ENCODE peak calls at places on chromosome 1, in four cellular contexts. One of them, this sample, is unnamed.

GRCh38 chr1:111234866-111235265 is 7.4 kb downstream of the CHI3L2 start:
- DNase-seq in H1: no peak
- DNase-seq in K562: no peak
- DNase-seq in HepG2: no peak
- DNase-seq in this sample: no peak

GRCh38 chr1:228065543-228066347 is 16.8 kb upstream of the ARF1 start:
- DNase-seq in H1: no peak
- DNase-seq in HepG2: no peak
- DNase-seq in K562: no peak
- DNase-seq in this sample: no peak

GRCh38 chr1:14817223-14818170 is 219.0 kb downstream of the KAZN start:
- DNase-seq in HepG2: no peak
- DNase-seq in H1: no peak
- DNase-seq in K562: peak; percentile 29
- DNase-seq in this sample: no peak

GRCh38 chr1:209900734-209901133 is 37.3 kb upstream of the SYT14 start:
- DNase-seq in H1: no peak
- DNase-seq in K562: no peak
- DNase-seq in HepG2: no peak
- DNase-seq in this sample: no peak

GRCh38 chr1:117623698-117624097 is 17.9 kb downstream of the TENT5C start:
- DNase-seq in HepG2: no peak
- DNase-seq in H1: no peak
- DNase-seq in K562: no peak
- DNase-seq in this sample: no peak

GRCh38 chr1:58789322-58789856 is 5.5 kb upstream of the JUN start:
- DNase-seq in H1: no peak
- DNase-seq in K562: no peak
- DNase-seq in HepG2: no peak
- DNase-seq in this sample: no peak

GRCh38 chr1:88698140-88698539 is 14.1 kb downstream of the PKN2 start:
- DNase-seq in H1: no peak
- DNase-seq in K562: no peak
- DNase-seq in HepG2: no peak
- DNase-seq in this sample: no peak

GRCh38 chr1:110011527-110012041 is 22.8 kb upstream of the STRIP1 start:
- DNase-seq in H1: no peak
- DNase-seq in K562: peak; percentile 70
- DNase-seq in HepG2: peak; percentile 36
- DNase-seq in this sample: peak; percentile 56

GRCh38 chr1:177975588-177976495 is 6.0 kb upstream of the SEC16B start:
- DNase-seq in K562: no peak
- DNase-seq in H1: no peak
- DNase-seq in HepG2: no peak
- DNase-seq in this sample: no peak

GRCh38 chr1:156114101-156114918 is at the start of gene LMNA:
- DNase-seq in K562: peak; percentile 94
- DNase-seq in HepG2: peak; percentile 75
- DNase-seq in H1: no peak
- DNase-seq in this sample: peak; percentile 98

GRCh38 chr1:160432371-160432786 is 32.0 kb downstream of the VANGL2 start:
- DNase-seq in K562: no peak
- DNase-seq in H1: no peak
- DNase-seq in HepG2: no peak
- DNase-seq in this sample: no peak

GRCh38 chr1:150528997-150529396 is 13.4 kb downstream of the FALEC start:
- DNase-seq in H1: no peak
- DNase-seq in HepG2: no peak
- DNase-seq in K562: no peak
- DNase-seq in this sample: no peak

GRCh38 chr1:234188454-234188792 is 184.8 kb upstream of the COA6 start:
- DNase-seq in H1: peak; percentile 64
- DNase-seq in K562: peak; percentile 34
- DNase-seq in HepG2: peak; percentile 34
- DNase-seq in this sample: no peak

GRCh38 chr1:27031235-27032118 is 18.8 kb upstream of the TENT5B start:
- DNase-seq in K562: no peak
- DNase-seq in H1: no peak
- DNase-seq in HepG2: no peak
- DNase-seq in this sample: no peak

GRCh38 chr1:56758135-56758534 is 61.1 kb downstream of the FYB2 start:
- DNase-seq in H1: peak; percentile 21
- DNase-seq in HepG2: peak; percentile 42
- DNase-seq in K562: peak; percentile 1
- DNase-seq in this sample: no peak

GRCh38 chr1:151984313-151984956 is 9.2 kb downstream of the S100A10 start:
- DNase-seq in H1: no peak
- DNase-seq in K562: no peak
- DNase-seq in HepG2: no peak
- DNase-seq in this sample: no peak

DNA sequence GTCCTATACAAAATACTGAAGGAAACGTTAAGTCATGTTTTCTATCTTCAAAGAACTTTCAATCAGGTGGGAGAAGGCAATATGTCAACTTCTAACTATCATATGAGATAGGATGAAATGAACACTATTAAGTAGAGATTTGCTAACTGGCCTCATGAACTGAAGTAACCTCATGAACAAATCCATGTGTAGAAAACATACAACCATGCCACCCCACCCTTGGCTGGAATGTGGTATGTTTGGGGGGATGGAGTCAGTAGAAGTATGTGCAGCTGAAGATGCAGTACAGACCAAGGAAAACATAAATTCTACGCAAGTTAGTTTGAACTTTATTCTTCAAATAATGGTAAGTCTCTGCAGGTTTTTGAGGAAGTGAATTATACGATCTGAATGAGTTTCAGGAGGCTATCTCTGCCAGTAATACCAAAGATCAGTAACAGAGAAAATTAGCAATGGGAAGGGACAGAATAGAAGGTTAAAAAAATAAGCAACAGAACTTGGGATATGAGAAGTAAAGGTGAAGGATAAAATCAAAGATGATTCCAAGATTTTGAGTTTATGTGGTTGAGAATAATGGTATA is 4.5 kb downstream of the TRMT1L start:
- DNase-seq in K562: peak; percentile 36
- DNase-seq in HepG2: no peak
- DNase-seq in H1: no peak
- DNase-seq in this sample: no peak
- TF ChIP-seq PHF8 in K562: no peak
- TF ChIP-seq PHF8 in HepG2: no peak
- TF ChIP-seq PHF8 in H1: no peak
- TF ChIP-seq PHF8 in this sample: no peak

GRCh38 chr1:6353605-6353947 is 40.0 kb downstream of the ACOT7 start:
- DNase-seq in K562: no peak
- DNase-seq in H1: no peak
- DNase-seq in HepG2: no peak
- DNase-seq in this sample: no peak

GRCh38 chr1:6355621-6356020 is 37.9 kb downstream of the ACOT7 start:
- DNase-seq in K562: no peak
- DNase-seq in HepG2: no peak
- DNase-seq in H1: no peak
- DNase-seq in this sample: no peak

GRCh38 chr1:6354659-6355317 is 38.8 kb downstream of the ACOT7 start:
- DNase-seq in HepG2: no peak
- DNase-seq in K562: no peak
- DNase-seq in H1: no peak
- DNase-seq in this sample: no peak

GRCh38 chr1:6352138-6352563 is 41.4 kb downstream of the ACOT7 start:
- DNase-seq in K562: no peak
- DNase-seq in H1: peak; percentile 49
- DNase-seq in HepG2: peak; percentile 73
- DNase-seq in this sample: no peak

DNA sequence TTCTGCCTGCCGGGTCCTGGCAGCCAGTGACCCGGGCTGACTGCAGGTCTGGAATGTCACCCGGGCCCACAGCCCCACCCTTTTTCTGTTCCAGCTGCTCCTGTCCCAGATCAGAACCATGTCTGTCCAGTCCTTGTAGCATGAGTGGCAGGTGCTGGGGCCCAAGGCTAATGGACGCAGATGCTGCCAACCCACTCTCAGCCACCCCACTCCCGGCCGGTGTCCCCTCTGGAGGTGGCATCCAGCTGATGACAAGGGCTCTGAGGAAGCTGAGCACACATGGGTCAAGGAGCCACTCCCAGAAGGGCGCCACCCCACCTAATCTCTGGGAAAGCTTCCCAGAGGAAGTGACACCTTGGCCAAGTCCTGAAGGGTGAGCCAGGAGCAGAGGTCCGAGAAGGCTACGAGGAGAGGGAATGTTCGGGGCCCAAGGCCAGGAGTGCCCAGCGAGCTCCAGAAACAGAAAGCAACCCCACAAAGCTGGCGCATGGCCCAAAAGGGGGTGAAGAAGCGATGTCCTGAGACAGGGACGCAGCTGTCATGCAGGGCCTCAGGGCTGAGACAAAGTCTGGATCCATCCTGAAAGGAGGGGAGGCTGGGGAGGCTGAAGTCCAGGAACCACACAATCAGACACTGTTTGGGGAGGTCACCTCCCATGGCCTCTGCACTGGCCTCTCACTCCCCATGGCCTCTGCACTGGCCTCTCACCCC is 39.5 kb downstream of the ACOT7 start:
- DNase-seq in HepG2: peak; percentile 50
- DNase-seq in K562: no peak
- DNase-seq in H1: no peak
- DNase-seq in this sample: no peak
- TF ChIP-seq PHF8 in HepG2: peak; percentile 27
- TF ChIP-seq PHF8 in K562: no peak
- TF ChIP-seq PHF8 in H1: no peak
- TF ChIP-seq PHF8 in this sample: no peak

DNA sequence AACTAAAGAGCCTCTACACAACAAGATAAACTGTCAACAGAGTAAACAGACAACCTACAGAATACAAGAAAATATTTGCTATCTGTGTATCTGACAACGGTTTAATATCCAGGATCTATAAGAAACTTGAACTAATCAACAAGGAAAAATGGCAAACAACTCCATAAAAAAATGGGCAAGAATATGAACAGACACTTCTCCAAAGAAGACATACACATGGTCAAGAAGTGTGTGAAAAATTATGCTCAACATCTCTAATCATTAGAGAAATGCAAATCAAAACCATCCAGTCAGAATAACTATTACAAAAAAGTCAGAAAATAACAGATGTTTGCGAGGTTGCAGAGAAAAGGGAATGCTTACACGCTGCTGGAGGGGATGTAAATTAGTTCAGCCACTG is 8.0 kb downstream of the ZNF670 start:
- DNase-seq in H1: no peak
- DNase-seq in HepG2: no peak
- DNase-seq in K562: no peak
- DNase-seq in this sample: no peak
- TF ChIP-seq PHF8 in H1: no peak
- TF ChIP-seq PHF8 in HepG2: no peak
- TF ChIP-seq PHF8 in K562: no peak
- TF ChIP-seq PHF8 in this sample: no peak

DNA sequence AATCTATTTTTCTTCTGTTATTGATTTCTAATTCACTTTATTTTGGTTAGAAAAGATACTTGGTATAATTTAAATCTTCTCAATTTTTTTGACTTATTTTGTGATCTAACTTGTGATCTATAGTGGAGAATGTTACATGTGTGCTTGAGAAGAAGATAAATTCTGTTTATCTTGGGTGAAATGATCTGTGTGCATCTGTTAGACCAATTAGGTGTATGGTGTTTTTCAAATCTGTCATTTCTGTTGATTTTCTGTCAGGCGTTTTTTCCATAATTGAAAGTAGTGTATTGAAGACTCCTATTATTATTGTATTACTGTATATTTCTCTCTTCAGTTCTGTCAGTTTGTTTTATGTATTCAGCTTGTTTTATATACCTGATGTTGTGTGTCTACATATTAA is 1668.3 kb downstream of the PLA2G4A start:
- DNase-seq in H1: no peak
- DNase-seq in K562: no peak
- DNase-seq in HepG2: no peak
- DNase-seq in this sample: no peak
- TF ChIP-seq PHF8 in H1: no peak
- TF ChIP-seq PHF8 in K562: no peak
- TF ChIP-seq PHF8 in HepG2: no peak
- TF ChIP-seq PHF8 in this sample: no peak

GRCh38 chr1:92538048-92538412 is 51.3 kb upstream of the GFI1 start:
- DNase-seq in HepG2: no peak
- DNase-seq in H1: no peak
- DNase-seq in K562: no peak
- DNase-seq in this sample: no peak
- TF ChIP-seq PHF8 in HepG2: no peak
- TF ChIP-seq PHF8 in H1: no peak
- TF ChIP-seq PHF8 in K562: no peak
- TF ChIP-seq PHF8 in this sample: no peak

DNA sequence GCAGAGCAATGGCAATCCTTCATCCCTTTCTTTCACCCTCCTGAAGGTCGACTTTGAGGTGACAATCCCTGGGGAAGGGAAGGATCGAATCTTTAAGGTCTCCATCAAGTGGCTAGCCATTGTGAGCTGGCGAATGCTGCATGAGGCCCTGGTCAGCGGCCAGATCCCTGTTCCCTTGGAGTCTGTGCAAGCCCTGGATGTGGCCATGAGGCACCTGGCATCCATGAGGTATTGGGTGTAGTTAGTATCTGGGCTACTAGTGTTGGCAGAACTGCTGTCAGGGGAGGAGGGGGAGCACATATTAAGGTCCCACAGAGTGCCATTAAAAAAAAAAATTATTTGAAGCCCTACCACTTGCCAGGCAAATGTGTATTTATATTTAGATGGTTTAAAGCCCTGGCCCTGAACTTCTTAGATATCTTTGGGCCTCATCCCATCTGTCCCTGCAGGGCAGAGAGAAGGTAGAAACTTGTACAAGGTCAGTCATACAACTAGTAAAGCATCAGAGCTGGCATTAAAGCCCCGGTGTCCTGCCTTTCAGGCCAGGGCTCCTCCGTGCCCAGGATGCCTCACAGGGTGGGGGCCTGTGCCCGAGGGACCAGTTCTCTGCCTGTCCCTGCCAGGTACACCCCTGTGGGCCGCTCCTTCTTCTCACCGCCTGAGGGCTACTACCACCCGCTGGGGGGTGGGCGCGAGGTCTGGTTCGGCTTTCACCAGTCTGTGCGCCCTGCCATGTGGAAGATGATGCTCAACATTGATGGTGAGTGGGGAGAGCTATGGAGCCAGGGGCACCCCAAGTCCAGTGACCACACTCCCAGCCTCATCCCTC is 10.3 kb downstream of the AGO1 start:
- DNase-seq in K562: no peak
- DNase-seq in H1: no peak
- DNase-seq in HepG2: no peak
- DNase-seq in this sample: no peak
- TF ChIP-seq PHF8 in K562: no peak
- TF ChIP-seq PHF8 in H1: no peak
- TF ChIP-seq PHF8 in HepG2: no peak
- TF ChIP-seq PHF8 in this sample: no peak

DNA sequence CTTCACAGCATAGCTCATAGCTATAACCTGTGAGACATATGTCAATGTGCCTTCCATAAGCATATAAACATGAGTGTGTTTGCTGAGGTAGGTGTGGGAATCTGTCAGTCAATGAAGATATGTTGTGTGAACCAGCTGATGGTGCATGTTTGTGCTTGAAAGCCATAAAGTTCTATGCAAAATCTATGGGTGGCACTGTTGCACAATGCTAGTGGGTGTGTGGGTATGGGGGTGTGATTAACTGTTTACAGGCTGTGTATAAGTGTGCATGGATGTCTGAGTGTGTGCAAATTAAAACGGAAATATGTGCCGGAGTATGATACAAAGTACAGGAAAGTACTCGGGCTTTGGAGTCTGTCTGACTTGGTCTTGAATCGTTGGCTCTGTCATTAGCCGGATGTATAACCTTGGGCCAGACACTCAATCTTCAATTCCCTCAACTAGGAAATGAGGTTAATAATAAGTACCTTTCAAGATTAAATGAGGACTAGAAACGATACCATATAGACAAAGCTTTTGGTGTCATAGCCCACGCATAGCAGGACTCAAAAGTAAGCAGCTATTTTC is 926 bp upstream of the ATP2B4 start:
- DNase-seq in H1: no peak
- DNase-seq in K562: peak; percentile 78
- DNase-seq in HepG2: peak; percentile 16
- DNase-seq in this sample: peak; percentile 58
- TF ChIP-seq PHF8 in H1: no peak
- TF ChIP-seq PHF8 in K562: no peak
- TF ChIP-seq PHF8 in HepG2: no peak
- TF ChIP-seq PHF8 in this sample: no peak

This sample was measured in A549.